ENCODE peak calls at places on chromosomes 16 and 17, in nine cellular contexts. M is cardiac muscle cell; L is left ventricle myocardium inferior; C is colonic mucosa; E is progenitor cell of endocrine pancreas; O is MM.1S; K is WTC11; A is mammary epithelial cell; D is CD4-positive, alpha-beta T cell. F is an unnamed sample.

GRCh38 chr16:2969545-2970521 is 685 bp downstream of the PAQR4 start:
- DNase-seq in M (peak; percentile 32), L (peak; percentile 59), C (peak; percentile 73), E (peak; percentile 48), O (peak; percentile 89), K (peak; percentile 85), A (peak; percentile 73), D (peak; percentile 41), F (peak; percentile 87)

GRCh38 chr16:83011939-83012338 is 385.2 kb downstream of the CDH13 start:
- DNase-seq in M (no peak), L (no peak), C (no peak), E (no peak), O (no peak), K (no peak), A (no peak), D (no peak), F (no peak)

GRCh38 chr17:19291646-19292376 is 54.6 kb downstream of the EPN2 start:
- DNase-seq in M (no peak), L (no peak), C (no peak), E (no peak), O (no peak), K (no peak), A (no peak), D (no peak), F (no peak)

GRCh38 chr17:78661092-78661770 is 84.0 kb upstream of the DNAH17 start:
- DNase-seq in M (no peak), L (no peak), C (no peak), E (no peak), O (no peak), K (no peak), A (peak; percentile 90), D (no peak), F (no peak)

GRCh38 chr16:22189473-22190168 is 16.5 kb upstream of the EEF2K start:
- DNase-seq in M (peak; percentile 56), L (peak; percentile 66), C (peak; percentile 88), E (no peak), O (peak; percentile 73), K (no peak), A (peak; percentile 70), D (peak; percentile 93), F (peak; percentile 47)

GRCh38 chr17:48045270-48046001 is 2.7 kb upstream of the NFE2L1 start:
- DNase-seq in M (no peak), L (no peak), C (peak; percentile 79), E (no peak), O (no peak), K (no peak), A (peak; percentile 87), D (no peak), F (no peak)

GRCh38 chr16:35599429-35600165 is 2140.2 kb downstream of the TP53TG3F start:
- DNase-seq in M (no peak), L (no peak), C (no peak), E (no peak), O (no peak), K (no peak), A (no peak), D (no peak), F (no peak)

GRCh38 chr17:60391419-60392041 is 403 bp downstream of the USP32 start:
- DNase-seq in M (no peak), L (no peak), C (no peak), E (peak; percentile 71), O (no peak), K (peak; percentile 65), A (no peak), D (no peak), F (no peak)

GRCh38 chr17:48544356-48545021 is 420 bp downstream of the HOXB2 start:
- DNase-seq in M (peak; percentile 89), L (peak; percentile 85), C (peak; percentile 72), E (no peak), O (no peak), K (peak; percentile 70), A (peak; percentile 68), D (no peak), F (peak; percentile 49)

GRCh38 chr17:31596382-31597323 is 205.2 kb downstream of the RAB11FIP4 start:
- DNase-seq in M (peak; percentile 96), L (peak; percentile 76), C (peak; percentile 20), E (no peak), O (peak; percentile 35), K (no peak), A (peak; percentile 96), D (no peak), F (peak; percentile 53)

GRCh38 chr17:67156269-67157199 is 88.5 kb downstream of the HELZ start:
- DNase-seq in M (peak; percentile 23), L (no peak), C (no peak), E (no peak), O (no peak), K (no peak), A (peak; percentile 53), D (no peak), F (no peak)

GRCh38 chr16:84633622-84634021 is 14.7 kb upstream of the KLHL36 start:
- DNase-seq in M (peak; percentile 84), L (peak; percentile 88), C (no peak), E (no peak), O (no peak), K (no peak), A (no peak), D (no peak), F (no peak)

GRCh38 chr16:63461248-63461841 is 1425.1 kb upstream of the CDH8 start:
- DNase-seq in M (peak; percentile 68), L (no peak), C (peak; percentile 18), E (peak; percentile 12), O (peak; percentile 76), K (peak; percentile 28), A (peak; percentile 1), D (no peak), F (no peak)

GRCh38 chr17:40596261-40596919 is 31.1 kb upstream of the CCR7 start:
- DNase-seq in M (no peak), L (no peak), C (no peak), E (no peak), O (no peak), K (no peak), A (peak; percentile 10), D (no peak), F (no peak)

GRCh38 chr17:78329263-78330059 is 30.4 kb downstream of the SOCS3 start:
- DNase-seq in M (peak; percentile 72), L (no peak), C (no peak), E (no peak), O (no peak), K (no peak), A (peak; percentile 80), D (no peak), F (no peak)

GRCh38 chr16:1741553-1742165 is 29.7 kb downstream of the NME3 start:
- DNase-seq in M (no peak), L (no peak), C (no peak), E (no peak), O (no peak), K (no peak), A (no peak), D (no peak), F (no peak)

GRCh38 chr17:82345151-82345976 is 11.8 kb upstream of the SECTM1 start:
- DNase-seq in M (no peak), L (no peak), C (no peak), E (no peak), O (no peak), K (no peak), A (no peak), D (no peak), F (no peak)

GRCh38 chr16:9706217-9706616 is 476.0 kb downstream of the GRIN2A start:
- DNase-seq in M (peak; percentile 17), L (no peak), C (no peak), E (no peak), O (no peak), K (no peak), A (peak; percentile 0), D (no peak), F (no peak)

GRCh38 chr17:44607836-44608690 is 48.2 kb upstream of the MEIOC start:
- DNase-seq in M (peak; percentile 45), L (no peak), C (no peak), E (peak; percentile 36), O (no peak), K (peak; percentile 71), A (no peak), D (no peak), F (no peak)

GRCh38 chr16:10767127-10767526 is 23.5 kb downstream of the NUBP1 start:
- DNase-seq in M (no peak), L (no peak), C (no peak), E (no peak), O (no peak), K (no peak), A (no peak), D (no peak), F (no peak)

GRCh38 chr16:71883193-71883848 is 661 bp downstream of the ZNF821 start:
- DNase-seq in M (peak; percentile 11), L (peak; percentile 31), C (peak; percentile 70), E (peak; percentile 52), O (peak; percentile 47), K (peak; percentile 67), A (peak; percentile 23), D (peak; percentile 27), F (peak; percentile 67)
- TF ChIP-seq CTCF in M (no peak), L (no peak), C (no peak), E (no peak), O (no peak), K (no peak), A (no peak), D (peak; percentile 21), F (peak; percentile 34)

DNA sequence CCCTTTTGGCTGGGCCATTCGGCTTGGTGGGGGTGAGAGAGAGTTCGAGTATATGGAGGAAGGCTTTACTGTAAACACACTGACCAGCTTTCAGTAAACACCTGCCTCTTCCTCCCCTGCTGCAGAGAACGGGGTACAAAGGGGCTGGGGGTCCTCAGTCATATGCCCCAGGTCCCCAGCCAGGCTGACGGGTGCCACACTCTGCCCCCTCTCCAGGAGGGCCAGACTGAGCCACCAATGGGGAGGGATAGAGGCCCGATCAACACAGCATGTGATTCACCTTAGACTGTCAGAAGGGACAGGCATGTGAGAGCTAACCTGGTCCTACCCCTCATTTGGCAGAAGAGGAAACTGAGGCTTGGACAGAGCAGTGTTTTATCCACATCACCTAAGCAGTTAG is 13.0 kb downstream of the NHERF1 start:
- DNase-seq in M (no peak), L (no peak), C (no peak), E (no peak), O (no peak), K (no peak), A (no peak), D (no peak), F (no peak)
- TF ChIP-seq CTCF in M (no peak), L (no peak), C (no peak), E (no peak), O (no peak), K (no peak), A (no peak), D (no peak), F (no peak)

DNA sequence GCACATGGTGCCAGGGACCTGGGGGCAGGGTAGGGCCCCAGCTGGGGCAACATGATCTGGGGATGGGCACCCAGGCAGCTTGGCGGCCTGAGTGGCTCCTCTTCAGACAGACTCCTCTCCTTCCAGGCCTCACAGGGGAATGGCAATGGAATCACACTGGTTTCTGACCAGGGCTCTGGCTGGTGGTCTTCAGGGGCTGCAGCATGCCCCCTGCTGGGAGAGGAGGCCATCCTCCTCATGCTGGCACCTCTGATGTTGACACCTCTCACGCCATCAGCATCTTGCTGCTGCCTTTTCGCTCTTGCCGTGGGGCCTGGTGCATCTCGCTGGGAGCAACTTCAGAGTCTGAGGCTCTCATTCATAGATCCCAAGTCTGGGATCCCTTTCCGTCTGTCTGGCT is 11.2 kb upstream of the GFOD2 start:
- DNase-seq in M (no peak), L (no peak), C (no peak), E (no peak), O (no peak), K (no peak), A (no peak), D (no peak), F (no peak)
- TF ChIP-seq CTCF in M (no peak), L (no peak), C (no peak), E (no peak), O (no peak), K (no peak), A (no peak), D (no peak), F (no peak)

GRCh38 chr17:9120471-9120870 is 99.2 kb downstream of the NTN1 start:
- DNase-seq in M (no peak), L (no peak), C (no peak), E (no peak), O (no peak), K (peak; percentile 85), A (no peak), D (no peak), F (no peak)
- TF ChIP-seq CTCF in M (peak; percentile 26), L (peak; percentile 30), C (no peak), E (peak; percentile 37), O (no peak), K (peak; percentile 69), A (peak; percentile 38), D (no peak), F (no peak)